ENCODE peak calls at places on chromosomes 3 and 15, in six cellular contexts. I is neural crest cell, F is uterus, U is AG10803, K is endothelial cell, E is osteoblast. M is an unnamed sample.

GRCh38 chr3:156782921-156783320 is 43.2 kb upstream of the LEKR1 start:
- DNase-seq in E (no peak), K (no peak), F (no peak), U (no peak), I (no peak), M (no peak)

GRCh38 chr3:50170689-50171088 is 15.6 kb downstream of the SEMA3F start:
- DNase-seq in E (peak), K (no peak), I (no peak), F (no peak), U (peak), M (no peak)

GRCh38 chr3:46907271-46907670 is 29.8 kb downstream of the PTH1R start:
- DNase-seq in K (no peak), F (no peak), I (no peak), U (no peak), E (peak), M (peak)

GRCh38 chr3:47005212-47006144 is 26.0 kb downstream of the NBEAL2 start:
- DNase-seq in E (peak), F (peak), U (no peak), I (no peak), K (peak), M (peak)

GRCh38 chr3:107884719-107885460 is 205.9 kb downstream of the CD47 start:
- DNase-seq in I (no peak), E (peak), K (no peak), U (peak), F (no peak), M (no peak)

GRCh38 chr3:13044496-13045244 is 28.6 kb downstream of the IQSEC1 start:
- DNase-seq in E (no peak), F (no peak), K (no peak), U (no peak), I (no peak), M (no peak)

GRCh38 chr3:85360742-85361387 is 402.1 kb downstream of the CADM2 start:
- DNase-seq in I (peak), K (peak), E (no peak), U (no peak), F (no peak), M (no peak)

GRCh38 chr3:126440709-126440995 is 35.0 kb downstream of the ZXDC start:
- DNase-seq in E (no peak), K (no peak), F (peak), U (no peak), I (no peak), M (no peak)

GRCh38 chr3:16183601-16184270 is 9.3 kb downstream of the GALNT15 start:
- DNase-seq in U (peak), K (no peak), E (peak), F (peak), I (no peak), M (no peak)

GRCh38 chr3:196016485-196016884 is 65.4 kb downstream of the TFRC start:
- DNase-seq in I (no peak), E (peak), K (no peak), F (no peak), U (peak), M (no peak)

GRCh38 chr3:128870327-128870726 is 9.1 kb upstream of the ACAD9 start:
- DNase-seq in I (no peak), K (no peak), U (no peak), F (no peak), E (no peak), M (no peak)

GRCh38 chr15:99909914-99910313 is 176.7 kb upstream of the LYSMD4 start:
- DNase-seq in E (no peak), K (no peak), I (no peak), F (no peak), U (no peak), M (no peak)

GRCh38 chr15:90067181-90067952 is 34.9 kb downstream of the IDH2 start:
- DNase-seq in U (no peak), K (no peak), F (no peak), I (no peak), E (no peak), M (no peak)

GRCh38 chr3:37526511-37526910 is 335.2 kb upstream of the CTDSPL start:
- DNase-seq in K (no peak), F (peak), U (peak), I (no peak), E (no peak), M (no peak)

GRCh38 chr3:112770026-112770626 is 76.5 kb downstream of the CD200R1L start:
- DNase-seq in I (no peak), F (no peak), E (peak), K (no peak), U (peak), M (no peak)

GRCh38 chr15:94877833-94878232 is 646.5 kb downstream of the MCTP2 start:
- DNase-seq in I (no peak), K (no peak), U (no peak), E (no peak), F (no peak), M (no peak)

GRCh38 chr3:101050866-101051265 is 57.6 kb upstream of the ABI3BP start:
- DNase-seq in K (no peak), E (no peak), F (no peak), U (no peak), I (no peak), M (no peak)

GRCh38 chr3:183486472-183486871 is 58.1 kb upstream of the MCF2L2 start:
- DNase-seq in U (no peak), K (no peak), I (no peak), F (no peak), E (no peak), M (no peak)

GRCh38 chr3:136544532-136544931 is 207.6 kb downstream of the STAG1 start:
- DNase-seq in K (no peak), F (no peak), U (peak), E (no peak), I (no peak), M (no peak)

GRCh38 chr3:169340055-169340454 is 323.5 kb downstream of the MECOM start:
- DNase-seq in E (peak), K (no peak), F (no peak), U (no peak), I (no peak), M (no peak)

GRCh38 chr3:107650788-107651187 is 128.0 kb downstream of the BBX start:
- DNase-seq in E (no peak), I (no peak), K (no peak), U (no peak), F (no peak), M (no peak)

GRCh38 chr3:14451844-14452533 is 49.6 kb downstream of the SLC6A6 start:
- DNase-seq in K (no peak), F (peak), U (peak), E (peak), I (no peak), M (no peak)

GRCh38 chr3:9934235-9934621 is 594 bp downstream of the CRELD1 start:
- DNase-seq in E (no peak), F (no peak), K (no peak), U (no peak), I (no peak), M (no peak)

GRCh38 chr15:63588826-63589225 is 8.4 kb upstream of the FBXL22 start:
- DNase-seq in I (no peak), U (no peak), K (no peak), F (no peak), E (no peak), M (no peak)

GRCh38 chr15:63582179-63582578 is 15.0 kb upstream of the FBXL22 start:
- DNase-seq in I (no peak), K (no peak), E (no peak), U (no peak), F (no peak), M (no peak)

GRCh38 chr15:63583027-63583426 is 14.2 kb upstream of the FBXL22 start:
- DNase-seq in F (no peak), I (no peak), U (peak), E (peak), K (no peak), M (no peak)

GRCh38 chr15:63587527-63587926 is 9.7 kb upstream of the FBXL22 start:
- DNase-seq in U (peak), K (no peak), I (no peak), E (no peak), F (no peak), M (no peak)

DNA sequence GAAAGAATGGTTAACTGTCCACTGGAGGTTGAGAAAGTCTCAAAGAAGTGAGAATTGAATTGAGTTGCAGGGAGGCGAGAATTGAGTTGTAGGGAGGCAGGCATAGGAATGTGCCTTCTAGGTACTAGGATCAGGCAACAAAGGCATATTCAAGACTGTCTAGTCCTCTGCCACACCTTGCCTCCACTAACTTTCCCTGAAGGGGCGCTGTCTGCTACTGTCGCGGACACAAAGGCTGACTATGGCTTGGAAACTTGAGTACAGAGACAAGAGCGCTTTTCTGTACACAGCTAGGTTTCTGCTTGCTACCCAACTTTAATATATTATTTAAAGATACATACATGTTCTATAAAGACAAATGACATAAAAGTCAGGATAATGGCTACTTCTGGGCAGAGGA is 10.4 kb upstream of the FBXL22 start:
- DNase-seq in E (no peak), K (no peak), F (no peak), U (no peak), I (no peak), M (no peak)
- TF ChIP-seq CTCF in E (no peak), K (no peak), F (no peak), U (no peak), I (no peak), M (no peak)

DNA sequence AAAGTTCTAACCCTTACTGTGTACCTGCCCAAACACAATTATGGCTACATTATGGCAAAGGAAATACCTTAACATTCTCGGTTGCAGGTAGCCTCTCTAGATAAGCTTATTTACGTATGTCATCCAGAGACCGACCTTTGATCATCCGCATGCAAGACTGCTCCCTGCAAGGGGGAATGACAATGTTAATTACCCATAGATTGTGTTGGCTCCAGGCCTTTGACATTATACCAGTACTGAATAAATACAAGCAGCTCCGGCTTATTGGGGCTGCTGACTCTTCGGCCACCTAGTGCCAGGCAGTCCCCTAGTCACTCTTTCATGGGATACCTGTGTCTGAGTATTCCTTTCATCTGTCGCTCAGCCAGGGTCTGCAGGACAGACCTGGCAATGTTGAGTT is 223.5 kb downstream of the DTWD1 start:
- DNase-seq in K (no peak), F (no peak), U (no peak), E (no peak), I (no peak), M (no peak)
- TF ChIP-seq CTCF in K (no peak), F (no peak), U (no peak), E (no peak), I (no peak), M (no peak)

DNA sequence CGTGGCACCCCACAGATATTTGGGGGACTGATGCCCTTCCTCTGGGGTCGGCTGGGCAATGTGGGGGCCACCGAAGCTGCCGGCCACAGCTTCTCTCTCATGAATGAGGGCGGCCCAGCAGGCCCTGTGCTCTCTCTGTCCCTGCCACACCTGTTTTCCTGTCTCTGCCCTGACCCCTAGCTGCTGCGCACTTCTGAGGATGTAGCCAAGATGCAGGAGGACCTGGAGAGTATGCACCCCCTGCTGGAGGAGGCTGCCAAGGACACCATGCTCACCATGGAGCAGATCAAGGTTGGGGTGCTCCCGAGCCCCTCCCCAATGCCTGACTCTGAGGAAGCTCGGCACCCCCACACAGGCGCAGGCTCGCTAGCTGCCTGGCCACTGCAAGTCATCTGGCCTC is 59.7 kb downstream of the SEMA3G start:
- DNase-seq in F (no peak), K (peak), I (peak), E (peak), U (peak), M (no peak)
- TF ChIP-seq CTCF in F (no peak), K (peak), I (peak), E (peak), U (peak), M (peak)

DNA sequence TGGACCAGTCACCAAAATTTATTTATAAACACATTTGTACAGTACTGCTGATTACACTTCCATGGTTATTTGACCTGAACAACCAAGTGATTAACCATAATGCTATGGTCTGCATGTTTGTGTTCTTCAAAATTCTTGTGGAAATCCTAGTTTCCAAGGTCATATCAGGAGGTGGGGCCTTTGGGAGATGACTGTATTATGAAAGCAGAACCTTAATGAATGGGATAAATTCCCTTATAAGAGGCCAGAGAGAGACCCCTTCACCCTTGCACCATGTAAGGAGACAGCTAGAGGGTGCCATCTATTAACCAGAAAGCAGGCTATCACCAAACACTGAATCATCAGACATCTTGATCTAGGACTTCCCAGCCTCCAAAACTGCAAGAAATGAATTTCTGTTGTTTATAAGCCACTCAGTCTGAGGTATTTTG is 1.9 kb downstream of the SCAPER start:
- DNase-seq in F (no peak), U (peak), E (no peak), K (no peak), I (no peak), M (no peak)
- TF ChIP-seq CTCF in F (no peak), U (peak), E (peak), K (no peak), I (peak), M (peak)

GRCh38 chr3:133494469-133494868 is 79.0 kb upstream of the CDV3 start:
- DNase-seq in U (peak), F (no peak), K (peak), E (no peak), I (peak), M (no peak)
- TF ChIP-seq CTCF in U (peak), F (no peak), K (peak), E (peak), I (peak), M (peak)

GRCh38 chr15:50138391-50138790 is 19.4 kb upstream of the ATP8B4 start:
- DNase-seq in E (no peak), U (peak), K (no peak), F (no peak), I (no peak), M (no peak)
- TF ChIP-seq CTCF in E (peak), U (peak), K (peak), F (no peak), I (peak), M (peak)

GRCh38 chr3:49124991-49125670 is 4.5 kb upstream of the USP19 start:
- DNase-seq in I (no peak), F (no peak), E (peak), U (no peak), K (no peak), M (no peak)
- TF ChIP-seq CTCF in I (no peak), F (no peak), E (no peak), U (no peak), K (no peak), M (peak)

DNA sequence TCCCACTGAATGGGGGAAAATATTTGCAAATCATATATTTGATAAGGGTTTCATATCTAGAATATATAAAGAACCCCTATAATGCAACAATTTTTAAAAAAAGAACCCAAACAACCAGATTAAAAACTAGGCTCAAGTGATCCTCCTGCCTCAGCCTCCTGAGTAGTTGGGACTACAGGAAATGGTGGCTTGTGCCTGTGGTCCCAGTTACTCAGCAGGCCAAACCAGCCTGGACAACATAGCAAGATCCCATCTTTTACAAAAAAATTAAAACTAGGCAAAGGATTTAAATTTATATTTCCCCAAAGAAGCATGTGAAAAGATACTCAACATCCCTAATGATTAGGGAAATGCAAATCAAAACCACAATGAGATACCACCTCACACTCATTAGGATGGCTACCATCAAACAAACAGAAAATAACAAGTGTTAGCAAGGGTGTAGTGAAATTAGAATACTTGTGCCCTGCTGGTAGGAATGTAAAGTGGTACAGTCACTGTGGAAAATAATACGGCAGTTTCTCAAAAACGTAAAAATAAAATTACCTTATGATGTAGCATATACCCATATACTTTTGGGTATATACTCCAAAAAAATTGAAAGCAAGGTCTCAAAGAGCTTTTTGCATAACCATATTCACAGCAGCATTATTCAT is 19.7 kb downstream of the TFDP2 start:
- DNase-seq in U (no peak), E (no peak), K (no peak), I (no peak), F (no peak), M (no peak)
- TF ChIP-seq CTCF in U (peak), E (peak), K (peak), I (peak), F (no peak), M (peak)

M was measured in chondrocyte.